ENCODE peak calls at places on chromosomes 12 and 14, in ten cellular contexts. U is NCI-H1694 treated with DMSO at 0.1 percent for 48 hours; N is Daoy; E is stimulated activated CD8-positive, alpha-beta memory T cell treated with anti-CD3 and anti-CD28 coated beads, Interleukin-2, amount 100 ng/mL, for 48 hours; I is neural crest cell; X is HuH-7; D is transverse colon; A is ovary; G is NCI-H1105 treated with DMSO at 0.1 percent for 48 hours; O is A549. V is an unnamed sample.

GRCh38 chr12:109720152-109720855 is 6.7 kb downstream of the FAM222A start:
- DNase-seq in N (no peak), G (peak), I (peak), U (no peak), E (no peak), X (no peak), O (no peak), A (peak), D (no peak), V (no peak)

GRCh38 chr12:47717443-47718193 is 7.7 kb downstream of the ENDOU start:
- DNase-seq in A (peak), X (peak), E (peak), G (peak), U (peak), N (peak), O (peak), D (peak), I (peak), V (peak)

GRCh38 chr14:23076785-23077408 is 18.0 kb downstream of the ACIN1 start:
- DNase-seq in G (no peak), X (no peak), U (no peak), D (no peak), A (no peak), O (no peak), I (no peak), E (no peak), N (no peak), V (no peak)

GRCh38 chr12:13027032-13027431 is 17.1 kb upstream of the FAM234B start:
- DNase-seq in U (no peak), O (no peak), I (no peak), G (no peak), N (no peak), X (no peak), E (no peak), D (no peak), A (no peak), V (no peak)

GRCh38 chr12:45732936-45733335 is 3.4 kb downstream of the ARID2 start:
- DNase-seq in I (no peak), O (no peak), E (no peak), G (no peak), N (no peak), A (no peak), U (no peak), D (no peak), X (no peak), V (no peak)

GRCh38 chr14:75977544-75977943 is 4.3 kb downstream of the TGFB3 start:
- DNase-seq in N (no peak), D (no peak), G (no peak), A (no peak), O (no peak), E (no peak), X (no peak), I (no peak), U (no peak), V (peak)

GRCh38 chr12:69821441-69822204 is 3.4 kb upstream of the MYRFL start:
- DNase-seq in D (no peak), O (no peak), E (no peak), U (no peak), G (peak), A (no peak), N (peak), X (no peak), I (no peak), V (peak)

GRCh38 chr14:102525213-102526143 is 15.9 kb upstream of the ANKRD9 start:
- DNase-seq in I (no peak), O (no peak), N (peak), G (peak), E (no peak), X (no peak), D (peak), U (peak), A (no peak), V (no peak)

GRCh38 chr14:52845079-52845478 is 53.7 kb upstream of the GNPNAT1 start:
- DNase-seq in X (no peak), A (no peak), E (no peak), G (no peak), U (no peak), D (no peak), N (no peak), O (no peak), I (no peak), V (no peak)

GRCh38 chr14:93980464-93981201 is 4.3 kb upstream of the ASB2 start:
- DNase-seq in G (no peak), D (peak), X (no peak), E (no peak), A (no peak), I (no peak), U (no peak), O (no peak), N (peak), V (no peak)

V was measured in RWPE1.